ENCODE peak calls at places on chromosomes 12 and 14, in seven cellular contexts. C is GM06990; P is activated T-cell treated with anti-CD3 and anti-CD28 coated beads for 1 hour; K is naive thymus-derived CD4-positive, alpha-beta T cell; A is HT1080; I is caudate nucleus; G is epithelial cell of esophagus. L is an unnamed sample.

GRCh38 chr12:75908961-75909699 is 122.4 kb downstream of the PHLDA1 start:
- DNase-seq in C (no peak), P (no peak), K (no peak), A (peak), I (no peak), G (peak), L (no peak)

GRCh38 chr14:73770977-73771847 is 57.0 kb upstream of the PNMA1 start:
- DNase-seq in C (no peak), P (no peak), K (no peak), A (no peak), I (no peak), G (no peak), L (no peak)

GRCh38 chr12:107402041-107403022 is 283.3 kb upstream of the PWP1 start:
- DNase-seq in C (no peak), P (peak), K (peak), A (peak), I (peak), G (peak), L (peak)

GRCh38 chr14:21063479-21063878 is 5.9 kb downstream of the RNASE8 start:
- DNase-seq in C (no peak), P (no peak), K (no peak), A (peak), I (no peak), G (no peak), L (no peak)

GRCh38 chr12:121326996-121327674 is 25.1 kb downstream of the ANAPC5 start:
- DNase-seq in C (no peak), P (no peak), K (no peak), A (no peak), I (peak), G (no peak), L (peak)

GRCh38 chr12:114869091-114869834 is 185.3 kb upstream of the TBX3 start:
- DNase-seq in C (no peak), P (no peak), K (no peak), A (no peak), I (no peak), G (no peak), L (no peak)

GRCh38 chr14:90655829-90656228 is 160.4 kb downstream of the TTC7B start:
- DNase-seq in C (no peak), P (no peak), K (no peak), A (no peak), I (no peak), G (no peak), L (no peak)

GRCh38 chr12:27355979-27356378 is 23.3 kb downstream of the BMAL2 start:
- DNase-seq in C (no peak), P (no peak), K (no peak), A (no peak), I (no peak), G (no peak), L (no peak)

GRCh38 chr14:73467800-73468199 is 9.5 kb upstream of the NUMB start:
- DNase-seq in C (no peak), P (no peak), K (no peak), A (no peak), I (no peak), G (no peak), L (no peak)

GRCh38 chr14:83909507-83909906 is 1620.4 kb upstream of the FLRT2 start:
- DNase-seq in C (no peak), P (no peak), K (no peak), A (peak), I (no peak), G (peak), L (no peak)

GRCh38 chr12:39378346-39378745 is 64.6 kb downstream of the KIF21A start:
- DNase-seq in C (no peak), P (no peak), K (no peak), A (no peak), I (no peak), G (no peak), L (no peak)

L was measured in nucleus accumbens.